ENCODE peak calls at places on chromosomes 4 and X, in eight cellular contexts. Y, J, T, P, V, E, G and M are unnamed samples.
A peak's percentile ranks its signal among the peaks of the same experiment; 100 is the strongest.

GRCh38 chrX:70479197-70479969 is 34.7 kb downstream of the DLG3 start:
- DNase-seq in E (peak; percentile 44), Y (no peak), P (no peak), J (no peak), V (no peak), T (no peak), G (peak; percentile 88), M (no peak)

GRCh38 chrX:136275553-136275952 is 24.4 kb upstream of the MAP7D3 start:
- DNase-seq in E (peak; percentile 45), T (no peak), P (no peak), G (no peak), V (no peak), J (peak; percentile 46), Y (no peak), M (no peak)

GRCh38 chr4:1082215-1083182 is 30.9 kb downstream of the RNF212 start:
- DNase-seq in T (peak; percentile 51), V (peak; percentile 86), J (peak; percentile 74), Y (peak; percentile 61), G (peak; percentile 92), E (peak; percentile 62), P (peak; percentile 24), M (peak; percentile 88)

GRCh38 chrX:20542072-20542471 is 275.4 kb upstream of the RPS6KA3 start:
- DNase-seq in E (no peak), T (no peak), Y (no peak), J (no peak), V (no peak), P (no peak), G (no peak), M (no peak)

GRCh38 chr4:761739-762138 is 56.1 kb downstream of the PCGF3 start:
- DNase-seq in V (peak; percentile 35), G (no peak), E (no peak), P (no peak), T (peak; percentile 22), Y (peak; percentile 42), J (no peak), M (no peak)

GRCh38 chrX:154317391-154318000 is 21.9 kb downstream of the TKTL1 start:
- DNase-seq in G (peak; percentile 37), T (peak; percentile 21), Y (no peak), J (no peak), E (peak; percentile 33), P (peak; percentile 17), V (no peak), M (no peak)

GRCh38 chrX:19883878-19884277 is 3.5 kb downstream of the SH3KBP1 start:
- DNase-seq in J (no peak), V (peak; percentile 46), Y (no peak), P (no peak), T (no peak), E (no peak), G (peak; percentile 76), M (no peak)

GRCh38 chrX:10110984-10111363 is 45.8 kb upstream of the CLCN4 start:
- DNase-seq in Y (no peak), P (no peak), G (no peak), E (no peak), J (no peak), V (no peak), T (no peak), M (no peak)

GRCh38 chr4:168710353-168710946 is 213.6 kb downstream of the PALLD start:
- DNase-seq in G (peak; percentile 48), V (no peak), T (peak; percentile 44), J (peak; percentile 32), Y (no peak), E (peak; percentile 58), P (peak; percentile 36), M (no peak)

GRCh38 chrX:51894697-51895336 is 1.4 kb downstream of the MAGED1 start:
- DNase-seq in T (peak; percentile 37), E (peak; percentile 18), V (no peak), J (peak; percentile 25), G (no peak), Y (peak; percentile 55), P (peak; percentile 12), M (peak; percentile 53)

GRCh38 chr4:151182455-151182854 is 83.0 kb downstream of the RPS3A start:
- DNase-seq in V (no peak), T (no peak), P (no peak), E (no peak), J (no peak), G (no peak), Y (no peak), M (no peak)

GRCh38 chr4:121711263-121712000 is 14.7 kb upstream of the ANXA5 start:
- DNase-seq in E (peak; percentile 92), Y (peak; percentile 91), V (peak; percentile 76), J (peak; percentile 59), G (peak; percentile 93), P (peak; percentile 91), T (peak; percentile 93), M (peak; percentile 86)

GRCh38 chr4:168843635-168844034 is 166.4 kb downstream of the CBR4 start:
- DNase-seq in E (no peak), P (no peak), V (no peak), Y (no peak), T (no peak), G (no peak), J (no peak), M (no peak)

GRCh38 chrX:74923942-74924448 is 1.3 kb downstream of the NEXMIF start:
- DNase-seq in P (no peak), Y (no peak), T (peak; percentile 22), G (no peak), E (peak; percentile 16), V (peak; percentile 46), J (peak; percentile 19), M (peak; percentile 62)

GRCh38 chr4:141306331-141306730 is 85.6 kb downstream of the ZNF330 start:
- DNase-seq in V (no peak), T (no peak), Y (no peak), E (no peak), G (no peak), P (no peak), J (no peak), M (no peak)

GRCh38 chrX:134764202-134764785 is 106.0 kb upstream of the PLAC1 start:
- DNase-seq in J (no peak), V (no peak), Y (no peak), P (no peak), E (no peak), G (peak; percentile 90), T (no peak), M (no peak)

DNA sequence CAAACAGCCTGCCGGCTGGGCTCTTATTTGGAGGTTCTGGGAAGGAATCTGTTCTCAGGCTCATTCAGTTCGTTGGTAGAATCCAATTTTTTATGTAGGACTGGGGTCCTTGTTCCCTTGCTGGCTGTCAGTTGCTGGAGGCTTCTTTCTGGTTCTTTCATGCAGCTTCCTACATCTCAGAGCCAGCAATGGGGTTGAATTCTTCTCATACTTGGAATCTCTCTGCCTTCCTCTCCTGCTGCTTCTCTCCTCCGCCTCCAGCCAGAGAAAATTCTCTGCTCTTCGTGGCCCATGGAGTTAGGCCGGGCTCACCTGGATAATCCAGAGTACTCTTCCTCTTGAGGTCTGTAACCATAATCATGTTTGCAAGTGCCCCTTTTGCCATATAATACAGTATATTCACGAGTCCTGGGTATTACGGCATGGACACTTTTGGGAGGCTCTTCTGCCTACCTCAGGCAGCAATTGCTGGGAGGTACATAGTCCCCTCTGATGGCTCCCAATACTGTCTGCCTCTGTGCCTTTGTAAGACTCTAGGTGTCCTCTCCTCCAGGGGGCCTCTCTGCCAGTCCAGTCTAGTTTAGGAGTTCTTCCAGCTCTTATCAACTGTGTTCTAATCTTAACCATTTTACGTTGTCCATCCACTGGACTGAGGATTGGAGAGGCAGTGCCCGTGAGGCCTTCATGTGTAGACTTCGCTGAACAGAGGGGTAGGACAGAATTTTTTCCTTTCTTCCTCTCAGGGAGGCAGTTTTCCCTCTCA is 2.2 kb downstream of the TRMT44 start:
- DNase-seq in T (no peak), P (no peak), G (no peak), E (no peak), V (no peak), J (no peak), Y (no peak), M (no peak)
- H3K4me3 ChIP-seq in T (no peak overlapping the region), P (no peak overlapping the region), G (peak overlapping the region; percentile 100), E (no peak overlapping the region), V (peak overlapping the region; percentile 100), J (no peak overlapping the region), Y (peak overlapping the region; percentile 87), M (no peak overlapping the region)

GRCh38 chr4:176273741-176274140 is 4.7 kb upstream of the ASB5 start:
- DNase-seq in T (no peak), V (no peak), P (no peak), Y (no peak), E (no peak), G (no peak), J (no peak), M (no peak)

GRCh38 chr4:176272799-176273198 is 3.8 kb upstream of the ASB5 start:
- DNase-seq in Y (no peak), G (no peak), T (no peak), P (no peak), E (no peak), V (no peak), J (no peak), M (no peak)

GRCh38 chr4:176277162-176277904 is 8.3 kb upstream of the ASB5 start:
- DNase-seq in J (peak; percentile 34), E (peak; percentile 75), Y (peak; percentile 78), G (peak; percentile 63), V (peak; percentile 46), T (peak; percentile 58), P (peak; percentile 51), M (no peak)

GRCh38 chr4:176274441-176274840 is 5.4 kb upstream of the ASB5 start:
- DNase-seq in G (peak; percentile 88), E (no peak), T (no peak), V (no peak), Y (no peak), J (no peak), P (no peak), M (no peak)

DNA sequence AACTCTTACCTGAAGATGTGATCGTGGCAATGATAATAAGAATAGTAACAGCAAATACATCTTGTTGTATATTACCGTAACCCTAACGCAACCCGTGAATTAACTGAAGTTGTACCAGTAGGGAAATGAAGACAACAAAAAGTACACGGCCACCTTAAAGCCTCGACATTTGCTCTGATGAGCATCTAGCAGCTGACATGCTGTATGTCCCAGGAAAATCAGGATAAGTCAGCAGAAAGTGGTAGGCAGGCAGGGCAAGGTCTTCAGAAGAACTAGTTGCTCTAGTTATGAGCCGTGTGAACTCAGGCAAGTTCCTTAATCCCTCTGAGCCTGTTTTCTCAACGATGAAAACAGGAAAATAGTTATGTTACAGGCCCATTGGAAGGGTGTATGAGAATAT is 7.7 kb upstream of the ASB5 start:
- DNase-seq in T (no peak), G (no peak), V (no peak), Y (no peak), J (no peak), E (no peak), P (no peak), M (no peak)
- H3K4me1 ChIP-seq in T (peaks cover 3% of the 10 kb centered on the region), G (peaks cover 33% of the 10 kb centered on the region), V (no peaks in the 10 kb centered on the region), Y (peaks cover 33% of the 10 kb centered on the region), J (no peaks in the 10 kb centered on the region), E (no peaks in the 10 kb centered on the region), P (no peaks in the 10 kb centered on the region), M (no peaks in the 10 kb centered on the region)

DNA sequence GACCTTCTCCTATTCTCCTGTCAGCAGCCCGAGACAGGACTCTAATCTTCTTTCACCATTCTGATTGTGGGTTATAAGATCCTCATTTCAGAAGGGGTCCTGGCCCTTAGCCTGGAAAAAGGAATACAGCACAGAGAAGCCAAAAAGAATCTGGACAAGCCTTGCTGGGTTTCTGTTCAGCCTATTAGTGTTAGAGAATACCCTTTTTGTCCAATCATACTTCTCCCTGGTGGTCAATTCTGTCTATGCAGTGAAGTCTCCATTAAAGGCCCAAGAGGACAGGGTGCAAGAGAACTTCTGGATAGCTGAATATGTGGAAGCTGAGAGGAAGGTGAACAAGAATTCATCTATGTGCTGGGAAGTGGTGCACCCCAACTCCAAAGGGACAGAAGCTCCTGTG is 105.7 kb upstream of the AGA start:
- DNase-seq in G (no peak), V (no peak), T (no peak), E (no peak), Y (no peak), P (no peak), J (no peak), M (no peak)
- TF ChIP-seq CTCF in G (no peak), V (no peak), T (no peak), E (no peak), Y (no peak), P (no peak), J (no peak), M (no peak)

GRCh38 chrX:107716816-107717700 is 58.5 kb downstream of the TSC22D3 start:
- DNase-seq in P (peak; percentile 90), T (peak; percentile 90), Y (peak; percentile 95), V (peak; percentile 90), E (peak; percentile 89), J (peak; percentile 89), G (peak; percentile 69), M (peak; percentile 90)
- H3K4me3 ChIP-seq in P (peak overlapping the region; percentile 52), T (peak overlapping the region; percentile 95), Y (peak overlapping the region; percentile 74), V (peak overlapping the region; percentile 73), E (peak overlapping the region; percentile 96), J (peak overlapping the region; percentile 54), G (peak overlapping the region; percentile 92), M (peak overlapping the region; percentile 72)